ENCODE peak calls at places on chromosomes 6 and 20, in four cellular contexts. S is T-helper 2 cell, I is HFFc6, J is HTR-8/SVneo. C is an unnamed sample.

GRCh38 chr6:159836294-159837140 is 36.4 kb downstream of the PNLDC1 start:
- DNase-seq in S (no peak), I (no peak), J (no peak), C (no peak)

GRCh38 chr6:165096868-165097267 is 212.5 kb downstream of the C6orf118 start:
- DNase-seq in S (no peak), I (no peak), J (no peak), C (no peak)

GRCh38 chr6:1190361-1190760 is 121.5 kb upstream of the FOXQ1 start:
- DNase-seq in S (no peak), I (peak), J (peak), C (no peak)

GRCh38 chr6:18139935-18140621 is 14.8 kb downstream of the TPMT start:
- DNase-seq in S (no peak), I (no peak), J (no peak), C (no peak)

GRCh38 chr20:58421497-58421850 is 32.4 kb downstream of the VAPB start:
- DNase-seq in S (no peak), I (no peak), J (no peak), C (no peak)

GRCh38 chr6:109204511-109204910 is 109.2 kb downstream of the CEP57L1 start:
- DNase-seq in S (no peak), I (no peak), J (no peak), C (no peak)

GRCh38 chr6:107230024-107230423 is 114.7 kb upstream of the BEND3 start:
- DNase-seq in S (no peak), I (no peak), J (no peak), C (peak)

GRCh38 chr20:12966468-12967085 is 42.2 kb upstream of the SPTLC3 start:
- DNase-seq in S (no peak), I (no peak), J (no peak), C (no peak)

GRCh38 chr6:160767019-160767646 is 65.1 kb downstream of the PLG start:
- DNase-seq in S (peak), I (no peak), J (peak), C (no peak)

GRCh38 chr6:39566381-39566934 is 158.8 kb downstream of the KIF6 start:
- DNase-seq in S (no peak), I (no peak), J (no peak), C (no peak)

GRCh38 chr6:3382399-3383279 is 74.2 kb downstream of the SLC22A23 start:
- DNase-seq in S (no peak), I (no peak), J (no peak), C (no peak)

GRCh38 chr6:22956029-22956715 is 386.8 kb downstream of the HDGFL1 start:
- DNase-seq in S (no peak), I (no peak), J (no peak), C (no peak)

GRCh38 chr6:33384581-33385020 is 7.0 kb upstream of the KIFC1 start:
- DNase-seq in S (no peak), I (peak), J (peak), C (no peak)

GRCh38 chr6:7537560-7538174 is 3.8 kb upstream of the DSP start:
- DNase-seq in S (no peak), I (no peak), J (no peak), C (no peak)

GRCh38 chr6:6008114-6008647 is 1.5 kb upstream of the NRN1 start:
- DNase-seq in S (no peak), I (no peak), J (no peak), C (no peak)

GRCh38 chr6:39203804-39204495 is 25.3 kb downstream of the KCNK5 start:
- DNase-seq in S (no peak), I (no peak), J (peak), C (no peak)

GRCh38 chr20:2301164-2301622 is 5.4 kb downstream of the TGM3 start:
- DNase-seq in S (no peak), I (peak), J (peak), C (peak)

GRCh38 chr6:170345662-170346061 is 39.1 kb downstream of the FAM120B start:
- DNase-seq in S (no peak), I (no peak), J (no peak), C (no peak)

GRCh38 chr6:30826961-30827342 is 57.4 kb upstream of the DDR1 start:
- DNase-seq in S (no peak), I (no peak), J (no peak), C (no peak)

GRCh38 chr20:23121766-23122095 is 35.6 kb upstream of the CD93 start:
- DNase-seq in S (no peak), I (no peak), J (no peak), C (no peak)

GRCh38 chr6:127102299-127102698 is 16.2 kb upstream of the RSPO3 start:
- DNase-seq in S (no peak), I (peak), J (no peak), C (no peak)

GRCh38 chr20:48771542-48771941 is 56.3 kb downstream of the PREX1 start:
- DNase-seq in S (no peak), I (peak), J (no peak), C (peak)

GRCh38 chr20:46838002-46838401 is 56.6 kb upstream of the EYA2 start:
- DNase-seq in S (no peak), I (no peak), J (no peak), C (no peak)

GRCh38 chr6:83590413-83590812 is 78.1 kb downstream of the PRSS35 start:
- DNase-seq in S (no peak), I (no peak), J (no peak), C (no peak)

GRCh38 chr6:26250806-26251075 is 114.3 kb upstream of the BTN3A2 start:
- DNase-seq in S (peak), I (peak), J (no peak), C (no peak)

GRCh38 chr6:2980465-2980855 is 9.1 kb upstream of the SERPINB6 start:
- DNase-seq in S (no peak), I (no peak), J (no peak), C (no peak)

GRCh38 chr20:4811661-4812181 is 90.0 kb downstream of the PRND start:
- DNase-seq in S (peak), I (no peak), J (no peak), C (peak)

GRCh38 chr6:82145926-82146452 is 101.6 kb downstream of the IBTK start:
- DNase-seq in S (no peak), I (no peak), J (no peak), C (no peak)

GRCh38 chr20:64116016-64116415 is 8.7 kb upstream of the NPBWR2 start:
- DNase-seq in S (no peak), I (no peak), J (no peak), C (no peak)

C was measured in GF-D8.